ENCODE peak calls at places on chromosomes 4 and X, in four cellular contexts. R is IMR-90, Q is H9, F is H1. C is an unnamed sample.

GRCh38 chr4:116501954-116502353 is 583.4 kb downstream of the TRAM1L1 start:
- DNase-seq in Q (no peak), R (no peak), F (no peak), C (peak)

GRCh38 chr4:133865606-133866327 is 335.8 kb downstream of the PABPC4L start:
- DNase-seq in R (peak), F (no peak), Q (no peak), C (peak)

GRCh38 chrX:112081781-112082482 is 644 bp downstream of the TRPC5 start:
- DNase-seq in Q (peak), F (peak), R (no peak), C (peak)

GRCh38 chrX:105706041-105706440 is 116.3 kb upstream of the NRK start:
- DNase-seq in Q (no peak), R (no peak), F (no peak), C (no peak)

GRCh38 chr4:106287353-106287969 is 28.5 kb downstream of the TBCK start:
- DNase-seq in Q (no peak), R (peak), F (no peak), C (peak)

GRCh38 chrX:39759526-39760224 is 338.1 kb downstream of the BCOR start:
- DNase-seq in Q (no peak), F (no peak), R (peak), C (no peak)

GRCh38 chr4:70829492-70829891 is 10.2 kb downstream of the GRSF1 start:
- DNase-seq in Q (no peak), R (no peak), F (no peak), C (no peak)

GRCh38 chrX:626745-627509 is 3.7 kb upstream of the SHOX start:
- DNase-seq in F (no peak), R (no peak), Q (no peak), C (peak)

GRCh38 chr4:156977435-156978160 is 6.0 kb upstream of the PDGFC start:
- DNase-seq in R (peak), F (no peak), Q (no peak), C (no peak)

GRCh38 chrX:13888284-13888683 is 71.4 kb upstream of the GPM6B start:
- DNase-seq in F (no peak), R (no peak), Q (no peak), C (no peak)

GRCh38 chr4:89489338-89489771 is 181.8 kb upstream of the GPRIN3 start:
- DNase-seq in Q (peak), F (no peak), R (no peak), C (peak)

GRCh38 chr4:137700072-137700471 is 167.8 kb upstream of the PCDH18 start:
- DNase-seq in Q (no peak), F (no peak), R (peak), C (no peak)

GRCh38 chr4:8158710-8159521 is at the start of gene ABLIM2:
- DNase-seq in F (peak), Q (peak), R (peak), C (peak)

GRCh38 chr4:8157944-8158709 is 486 bp downstream of the ABLIM2 start:
- DNase-seq in Q (no peak), R (no peak), F (peak), C (no peak)

GRCh38 chr4:8160233-8160560 is 1.6 kb upstream of the ABLIM2 start:
- DNase-seq in R (no peak), Q (no peak), F (no peak), C (no peak)

GRCh38 chr4:8160572-8160971 is 2.0 kb upstream of the ABLIM2 start:
- DNase-seq in Q (no peak), F (no peak), R (no peak), C (no peak)

DNA sequence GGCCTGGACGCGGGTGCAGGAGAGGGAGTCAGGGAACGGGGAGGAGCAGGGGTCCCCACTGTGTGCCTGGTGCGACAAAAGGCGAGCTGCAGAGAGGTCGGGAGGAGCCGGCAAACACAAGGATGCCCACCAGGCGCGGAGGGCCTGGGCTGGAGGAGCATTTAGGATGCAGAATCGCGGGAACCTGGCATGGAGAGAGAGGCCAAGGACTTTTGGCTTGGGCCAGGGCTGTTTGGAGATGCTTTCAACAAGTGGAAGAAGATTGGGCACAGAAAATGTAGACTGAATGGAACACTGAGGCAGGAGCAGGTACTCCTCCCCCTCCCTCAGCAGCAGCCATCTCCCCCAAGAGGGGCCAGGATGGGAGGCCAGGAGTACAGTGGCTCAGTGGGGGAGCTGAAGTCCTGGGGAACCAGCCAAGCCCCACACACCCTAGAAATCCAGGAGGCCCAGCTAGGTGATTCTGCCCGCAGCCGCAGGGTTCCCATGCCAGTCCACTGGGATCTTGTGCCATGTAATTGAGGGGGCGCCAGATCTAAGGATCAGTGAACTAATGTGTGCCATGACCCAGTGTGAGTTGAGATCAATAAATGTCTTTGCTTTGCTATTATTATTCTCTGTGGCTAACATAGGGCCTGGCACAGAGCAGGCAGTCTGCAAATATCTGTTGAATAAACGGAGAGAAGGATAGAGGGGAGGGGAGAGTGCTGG is 1.1 kb upstream of the ABLIM2 start:
- DNase-seq in F (no peak), R (no peak), Q (no peak), C (no peak)
- H3K18ac ChIP-seq in F (no peak), R (no peak), Q (no peak), C (no peak)

GRCh38 chr4:140690093-140690492 is 66.1 kb downstream of the TBC1D9 start:
- DNase-seq in F (no peak), Q (no peak), R (no peak), C (no peak)

GRCh38 chr4:140686799-140687198 is 69.4 kb downstream of the TBC1D9 start:
- DNase-seq in Q (no peak), R (peak), F (no peak), C (no peak)

GRCh38 chr4:140691369-140691768 is 64.8 kb downstream of the TBC1D9 start:
- DNase-seq in Q (no peak), F (no peak), R (peak), C (peak)

GRCh38 chr4:140689628-140690027 is 66.6 kb downstream of the TBC1D9 start:
- DNase-seq in R (no peak), Q (no peak), F (no peak), C (no peak)

GRCh38 chr4:140688711-140689598 is 67.2 kb downstream of the TBC1D9 start:
- DNase-seq in R (peak), Q (no peak), F (no peak), C (no peak)
- H4K5ac ChIP-seq in R (no peak), Q (no peak), F (no peak), C (no peak)

GRCh38 chrX:2457289-2458133 is 43.3 kb downstream of the DHRSX start:
- DNase-seq in Q (peak), F (no peak), R (no peak), C (peak)
- H3K18ac ChIP-seq in Q (no peak), F (peak), R (no peak), C (no peak)

DNA sequence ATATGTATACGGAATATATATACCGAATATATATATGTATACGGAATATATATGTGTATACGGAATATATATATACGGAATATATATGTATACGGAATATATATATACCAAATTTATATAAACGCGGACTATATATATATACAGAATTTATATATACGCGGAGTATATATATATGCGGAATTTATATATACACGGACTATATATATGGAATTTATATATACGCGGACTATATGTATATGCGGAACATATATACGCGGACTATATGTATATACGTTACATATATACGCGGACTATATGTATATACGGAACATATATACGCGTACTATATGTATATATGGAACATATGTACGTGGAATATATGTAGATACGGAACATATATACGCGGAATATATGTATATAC is 78.6 kb downstream of the ARHGAP36 start:
- DNase-seq in F (no peak), R (no peak), Q (no peak), C (no peak)
- H4K5ac ChIP-seq in F (no peak), R (no peak), Q (no peak), C (no peak)

DNA sequence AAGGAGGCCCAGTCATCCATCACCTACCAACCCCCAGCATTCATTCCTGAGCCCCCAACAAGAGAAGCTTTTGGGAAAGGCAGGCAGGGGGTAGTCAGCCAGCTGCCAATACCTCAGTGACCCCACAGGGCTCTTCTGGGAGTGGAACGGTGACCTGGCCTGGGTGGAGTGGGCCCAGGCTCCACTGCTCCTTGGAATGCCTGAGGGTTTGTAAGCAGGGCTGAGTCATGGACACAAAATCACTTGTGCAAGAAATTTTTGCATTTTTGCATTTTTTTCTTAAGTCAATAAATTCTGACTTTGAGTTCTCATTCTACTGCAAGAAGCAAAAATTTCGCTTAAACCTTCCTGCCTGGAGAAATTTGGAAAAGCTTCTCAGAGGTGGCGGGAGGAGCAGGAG is 18.5 kb downstream of the SORCS2 start:
- DNase-seq in F (no peak), R (peak), Q (no peak), C (no peak)
- H3K18ac ChIP-seq in F (no peak), R (no peak), Q (no peak), C (no peak)

GRCh38 chr4:72305080-72305479 is 263.9 kb downstream of the ADAMTS3 start:
- DNase-seq in R (no peak), F (no peak), Q (no peak), C (no peak)
- H4K5ac ChIP-seq in R (no peak), F (no peak), Q (no peak), C (no peak)

GRCh38 chr4:1543976-1544375 is 137.7 kb upstream of the NKX1-1 start:
- DNase-seq in Q (no peak), R (no peak), F (no peak), C (no peak)
- H3K18ac ChIP-seq in Q (no peak), R (no peak), F (no peak), C (no peak)

GRCh38 chr4:90977726-90978125 is 850.5 kb downstream of the CCSER1 start:
- DNase-seq in Q (no peak), R (no peak), F (no peak), C (no peak)

GRCh38 chr4:90979551-90979950 is 852.4 kb downstream of the CCSER1 start:
- DNase-seq in Q (no peak), F (no peak), R (no peak), C (no peak)

DNA sequence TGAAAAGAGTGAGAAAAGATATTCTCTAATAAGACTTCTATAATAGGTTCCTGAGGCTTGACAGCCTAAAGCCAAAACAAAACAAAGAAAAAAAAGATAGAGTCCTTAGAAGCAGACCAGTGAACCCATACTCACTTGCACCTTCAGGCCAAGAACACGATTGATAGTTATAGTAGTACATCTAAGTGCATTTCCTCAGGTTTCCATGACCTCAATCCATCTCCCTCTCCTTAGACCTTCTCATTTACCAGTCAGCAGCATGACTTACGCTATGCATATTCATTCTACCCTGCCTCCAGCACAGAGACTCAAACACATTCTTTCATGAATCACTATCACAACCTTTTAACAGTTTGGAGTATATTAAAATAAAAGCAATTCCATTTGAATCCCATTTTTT is 855.6 kb downstream of the CCSER1 start:
- DNase-seq in Q (no peak), R (no peak), F (no peak), C (peak)
- H4K5ac ChIP-seq in Q (no peak), R (no peak), F (no peak), C (no peak)

C was measured in mesendoderm.